ENCODE peak calls at places on chromosome 1, in nine cellular contexts. R, U, X, G, O, K, S, D and T are unnamed samples.

GRCh38 chr1:181021811-181022434 is 747 bp downstream of the STX6 start:
- DNase-seq in D (no peak), K (peak; percentile 80), R (peak; percentile 45), S (peak; percentile 71), O (peak; percentile 37), X (peak; percentile 38), U (peak; percentile 60), G (peak; percentile 79), T (peak; percentile 75)

GRCh38 chr1:27830621-27831424 is at the start of gene PPP1R8:
- DNase-seq in O (peak; percentile 82), K (peak; percentile 97), G (peak; percentile 93), D (peak; percentile 82), R (peak; percentile 82), X (peak; percentile 73), U (peak; percentile 88), S (peak; percentile 94), T (peak; percentile 93)

GRCh38 chr1:9542425-9542824 is 3.2 kb downstream of the SLC25A33 start:
- DNase-seq in X (no peak), G (no peak), O (no peak), S (no peak), D (no peak), R (no peak), K (peak; percentile 77), U (no peak), T (no peak)

GRCh38 chr1:90969241-90969640 is 52.6 kb downstream of the ZNF644 start:
- DNase-seq in D (no peak), G (no peak), K (no peak), X (no peak), U (no peak), O (no peak), R (no peak), S (no peak), T (no peak)

GRCh38 chr1:100353073-100353801 is 931 bp downstream of the CDC14A start:
- DNase-seq in O (no peak), U (peak; percentile 18), K (no peak), G (peak; percentile 71), R (peak; percentile 24), D (peak; percentile 24), S (peak; percentile 48), X (no peak), T (no peak)

GRCh38 chr1:30527511-30528140 is 195.8 kb downstream of the MATN1 start:
- DNase-seq in R (no peak), S (no peak), O (no peak), U (no peak), D (no peak), X (no peak), K (peak; percentile 3), G (no peak), T (peak; percentile 63)

GRCh38 chr1:231803353-231803752 is 176.8 kb downstream of the DISC1 start:
- DNase-seq in X (no peak), O (no peak), R (no peak), S (no peak), U (no peak), G (no peak), D (no peak), K (peak; percentile 86), T (no peak)

GRCh38 chr1:22625262-22625925 is 11.0 kb upstream of the C1QA start:
- DNase-seq in R (no peak), K (peak; percentile 18), X (no peak), G (no peak), U (no peak), D (no peak), O (no peak), S (no peak), T (no peak)

GRCh38 chr1:55617416-55617980 is 402.3 kb upstream of the USP24 start:
- DNase-seq in G (no peak), R (no peak), X (no peak), O (no peak), D (no peak), S (no peak), U (no peak), K (no peak), T (no peak)

GRCh38 chr1:72601035-72601674 is 318.8 kb upstream of the NEGR1 start:
- DNase-seq in U (no peak), G (no peak), D (no peak), R (no peak), X (no peak), O (no peak), K (peak; percentile 35), S (no peak), T (no peak)

GRCh38 chr1:65310078-65310587 is 790 bp downstream of the DNAJC6 start:
- DNase-seq in G (no peak), K (no peak), D (no peak), R (no peak), O (no peak), S (peak; percentile 80), U (no peak), X (no peak), T (no peak)

GRCh38 chr1:41019353-41019745 is 2.2 kb downstream of the SLFNL1 start:
- DNase-seq in R (no peak), K (no peak), S (no peak), X (no peak), U (no peak), G (no peak), D (no peak), O (no peak), T (no peak)

GRCh38 chr1:43388613-43389012 is 987 bp downstream of the MED8 start:
- DNase-seq in D (no peak), G (no peak), S (no peak), O (no peak), R (no peak), K (no peak), X (no peak), U (no peak), T (no peak)

DNA sequence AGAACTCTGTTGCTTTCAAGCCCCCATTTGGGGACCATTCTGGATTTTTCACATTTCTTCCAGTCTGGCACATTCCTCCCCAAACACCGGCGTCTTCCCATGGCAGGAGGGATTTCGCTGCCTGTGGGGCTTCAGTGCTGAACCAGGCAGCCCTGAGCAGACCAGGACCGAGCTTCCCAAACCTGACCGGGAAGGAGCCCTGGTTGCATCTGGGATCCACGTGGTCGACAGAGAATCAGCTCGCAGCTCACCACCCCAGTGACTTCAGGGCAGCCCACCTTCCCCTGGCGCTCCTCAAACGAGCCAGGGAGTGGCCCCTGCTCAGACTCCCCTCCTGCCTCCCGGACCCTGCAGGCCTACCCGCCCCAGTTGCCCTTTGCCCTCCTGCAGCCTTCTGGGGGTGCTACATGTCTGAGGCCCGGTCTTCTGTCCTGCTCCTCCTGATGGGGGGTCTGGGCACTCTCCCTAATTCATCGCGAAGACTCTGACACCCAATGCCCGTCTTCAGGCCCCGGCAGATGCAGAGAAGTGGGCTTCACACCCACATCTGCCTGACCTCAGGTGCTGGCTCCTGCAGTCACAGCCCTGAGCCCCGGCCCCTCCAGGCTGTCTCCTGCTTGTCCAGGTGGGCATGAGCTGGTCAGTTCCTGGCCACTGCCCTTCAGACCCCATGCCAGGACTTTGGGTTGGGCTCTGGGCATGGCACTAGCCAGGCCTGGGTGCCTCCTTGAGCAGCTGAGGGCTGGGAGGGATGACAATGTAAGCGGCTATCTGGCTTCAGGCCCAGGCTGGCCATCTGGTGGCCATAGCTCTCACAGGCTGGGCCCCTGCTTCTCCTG is 26.2 kb upstream of the PRSS38 start:
- DNase-seq in X (no peak), U (no peak), R (no peak), G (peak; percentile 21), S (no peak), O (peak; percentile 13), D (no peak), K (no peak), T (peak; percentile 67)
- TF ChIP-seq CTCF in X (no peak), U (no peak), R (no peak), G (no peak), S (no peak), O (no peak), D (no peak), K (peak; percentile 8), T (no peak)

GRCh38 chr1:201461783-201462441 is 7.1 kb downstream of the PHLDA3 start:
- DNase-seq in X (peak; percentile 85), U (peak; percentile 96), G (no peak), R (no peak), K (peak; percentile 97), D (no peak), S (peak; percentile 89), O (peak; percentile 82), T (peak; percentile 92)

GRCh38 chr1:201461193-201461657 is 7.8 kb downstream of the PHLDA3 start:
- DNase-seq in S (no peak), K (peak; percentile 96), R (no peak), U (peak; percentile 86), X (peak; percentile 71), D (no peak), G (no peak), O (no peak), T (no peak)

GRCh38 chr1:201460783-201461182 is 8.2 kb downstream of the PHLDA3 start:
- DNase-seq in U (no peak), R (no peak), X (no peak), G (no peak), D (no peak), K (no peak), S (no peak), O (no peak), T (no peak)

GRCh38 chr1:201465698-201466290 is 3.2 kb downstream of the PHLDA3 start:
- DNase-seq in K (no peak), U (no peak), S (no peak), X (no peak), D (no peak), O (no peak), R (no peak), G (no peak), T (no peak)

DNA sequence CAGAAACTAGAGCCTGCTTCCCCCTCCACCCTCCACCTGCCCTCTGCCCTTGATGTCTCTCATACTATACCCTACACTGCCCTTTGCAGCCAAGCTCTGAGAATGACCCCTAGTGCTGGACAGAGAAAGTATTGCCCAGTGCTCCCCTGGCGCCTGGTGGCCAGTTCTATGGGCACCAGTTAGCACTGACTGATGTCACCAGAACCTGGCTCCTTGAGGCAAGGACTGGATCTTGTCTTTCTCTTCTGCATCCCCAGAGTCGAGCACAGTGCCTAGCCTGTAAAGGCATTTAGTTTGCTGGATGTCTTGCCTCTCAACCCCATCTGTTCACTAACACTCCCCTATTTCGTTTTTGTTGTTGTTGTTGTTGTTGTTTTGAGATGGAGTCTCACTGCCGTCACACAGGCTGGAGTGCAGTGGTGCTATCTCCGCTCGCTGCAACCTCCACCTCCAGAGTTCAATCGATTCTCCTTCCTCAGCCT is 5.9 kb downstream of the PHLDA3 start:
- DNase-seq in U (no peak), D (no peak), O (no peak), X (no peak), R (no peak), S (no peak), K (peak; percentile 32), G (no peak), T (no peak)
- TF ChIP-seq CTCF in U (peak; percentile 37), D (peak; percentile 24), O (peak; percentile 15), X (peak; percentile 30), R (no peak), S (peak; percentile 44), K (peak; percentile 42), G (peak; percentile 10), T (no peak)

DNA sequence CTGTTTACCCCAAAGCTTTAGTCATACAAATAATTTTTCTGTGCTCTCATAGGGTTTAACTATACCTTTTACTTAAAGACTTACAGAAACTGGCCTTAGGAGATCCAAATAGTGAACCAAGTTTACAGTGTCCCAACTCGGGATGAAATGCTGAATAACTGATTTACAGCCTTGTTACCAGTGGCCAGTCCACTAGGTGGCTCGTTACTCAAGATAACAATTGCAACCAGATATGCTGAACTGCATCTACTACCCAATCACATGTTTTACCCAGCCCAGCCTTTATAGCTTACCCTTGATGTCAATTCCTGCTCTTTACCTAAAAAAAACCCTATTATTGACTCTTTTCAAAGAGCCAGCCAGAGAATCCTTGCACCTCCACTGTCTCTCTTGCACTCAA is 1148.8 kb upstream of the ADGRL4 start:
- DNase-seq in G (no peak), R (no peak), K (peak; percentile 4), D (no peak), S (no peak), U (peak; percentile 6), O (no peak), X (no peak), T (no peak)
- TF ChIP-seq CTCF in G (no peak), R (no peak), K (no peak), D (peak; percentile 37), S (no peak), U (no peak), O (no peak), X (no peak), T (no peak)

GRCh38 chr1:116854294-116854693 is 55.4 kb upstream of the PTGFRN start:
- DNase-seq in O (no peak), U (no peak), G (no peak), K (no peak), R (no peak), S (no peak), X (no peak), D (no peak), T (no peak)
- TF ChIP-seq CTCF in O (peak; percentile 3), U (no peak), G (no peak), K (no peak), R (no peak), S (peak; percentile 35), X (no peak), D (no peak), T (no peak)